ENCODE peak calls at places on chromosomes 13 and 19, in eight cellular contexts. One of them, this sample, is unnamed.

GRCh38 chr19:58516246-58516836 is 3.3 kb downstream of the ZBTB45 start:
- DNase-seq in endothelial cell of umbilical vein: no peak
- DNase-seq in psoas muscle: no peak
- DNase-seq in K562: no peak
- DNase-seq in tibial artery: no peak
- DNase-seq in neural progenitor cell: no peak
- DNase-seq in tibial nerve: no peak
- DNase-seq in A673: no peak
- DNase-seq in this sample: no peak

GRCh38 chr19:34555447-34555846 is 73.9 kb downstream of the WTIP start:
- DNase-seq in tibial artery: no peak
- DNase-seq in tibial nerve: no peak
- DNase-seq in neural progenitor cell: peak; percentile 33
- DNase-seq in psoas muscle: no peak
- DNase-seq in A673: peak; percentile 40
- DNase-seq in K562: peak; percentile 27
- DNase-seq in endothelial cell of umbilical vein: peak; percentile 5
- DNase-seq in this sample: peak; percentile 20

GRCh38 chr13:63910406-63910957 is 2494.8 kb upstream of the PCDH20 start:
- DNase-seq in endothelial cell of umbilical vein: peak; percentile 3
- DNase-seq in tibial artery: no peak
- DNase-seq in neural progenitor cell: peak; percentile 66
- DNase-seq in A673: peak; percentile 52
- DNase-seq in tibial nerve: no peak
- DNase-seq in psoas muscle: no peak
- DNase-seq in K562: no peak
- DNase-seq in this sample: no peak

GRCh38 chr19:18203863-18204393 is at the start of gene RAB3A:
- DNase-seq in tibial nerve: peak; percentile 100
- DNase-seq in neural progenitor cell: peak; percentile 100
- DNase-seq in K562: peak; percentile 100
- DNase-seq in psoas muscle: peak; percentile 100
- DNase-seq in tibial artery: peak; percentile 100
- DNase-seq in endothelial cell of umbilical vein: peak; percentile 100
- DNase-seq in A673: peak; percentile 100
- DNase-seq in this sample: peak; percentile 100

GRCh38 chr13:90553167-90553566 is 794.3 kb upstream of the MIR17HG start:
- DNase-seq in A673: no peak
- DNase-seq in endothelial cell of umbilical vein: no peak
- DNase-seq in tibial artery: no peak
- DNase-seq in psoas muscle: no peak
- DNase-seq in neural progenitor cell: no peak
- DNase-seq in K562: no peak
- DNase-seq in tibial nerve: no peak
- DNase-seq in this sample: no peak

GRCh38 chr13:110592670-110593069 is 22.7 kb upstream of the NAXD start:
- DNase-seq in endothelial cell of umbilical vein: no peak
- DNase-seq in psoas muscle: no peak
- DNase-seq in A673: no peak
- DNase-seq in tibial nerve: no peak
- DNase-seq in neural progenitor cell: no peak
- DNase-seq in K562: no peak
- DNase-seq in tibial artery: no peak
- DNase-seq in this sample: peak; percentile 73

GRCh38 chr19:2552859-2553258 is 76.9 kb downstream of the GADD45B start:
- DNase-seq in endothelial cell of umbilical vein: peak; percentile 56
- DNase-seq in neural progenitor cell: no peak
- DNase-seq in tibial artery: no peak
- DNase-seq in tibial nerve: no peak
- DNase-seq in K562: peak; percentile 14
- DNase-seq in A673: peak; percentile 91
- DNase-seq in psoas muscle: no peak
- DNase-seq in this sample: peak; percentile 39

GRCh38 chr13:97426695-97427094 is 7.3 kb upstream of the RAP2A start:
- DNase-seq in tibial nerve: no peak
- DNase-seq in neural progenitor cell: no peak
- DNase-seq in A673: no peak
- DNase-seq in tibial artery: no peak
- DNase-seq in endothelial cell of umbilical vein: no peak
- DNase-seq in psoas muscle: no peak
- DNase-seq in K562: no peak
- DNase-seq in this sample: no peak

GRCh38 chr13:51286135-51287002 is 53.1 kb upstream of the SERPINE3 start:
- DNase-seq in endothelial cell of umbilical vein: peak; percentile 73
- DNase-seq in psoas muscle: peak; percentile 86
- DNase-seq in neural progenitor cell: peak; percentile 88
- DNase-seq in tibial artery: peak; percentile 84
- DNase-seq in tibial nerve: peak; percentile 84
- DNase-seq in A673: peak; percentile 80
- DNase-seq in K562: peak; percentile 66
- DNase-seq in this sample: peak; percentile 81

GRCh38 chr13:59269476-59269875 is 894.3 kb downstream of the DIAPH3 start:
- DNase-seq in psoas muscle: no peak
- DNase-seq in tibial nerve: no peak
- DNase-seq in tibial artery: no peak
- DNase-seq in neural progenitor cell: no peak
- DNase-seq in endothelial cell of umbilical vein: no peak
- DNase-seq in K562: no peak
- DNase-seq in A673: no peak
- DNase-seq in this sample: peak; percentile 5

GRCh38 chr19:56111601-56112312 is 9.3 kb downstream of the ZNF787 start:
- DNase-seq in A673: no peak
- DNase-seq in tibial artery: no peak
- DNase-seq in psoas muscle: peak; percentile 67
- DNase-seq in endothelial cell of umbilical vein: no peak
- DNase-seq in K562: no peak
- DNase-seq in tibial nerve: no peak
- DNase-seq in neural progenitor cell: peak; percentile 37
- DNase-seq in this sample: no peak

GRCh38 chr19:35206855-35207254 is 21.7 kb downstream of the FAM187B start:
- DNase-seq in tibial nerve: no peak
- DNase-seq in A673: no peak
- DNase-seq in K562: no peak
- DNase-seq in tibial artery: no peak
- DNase-seq in psoas muscle: no peak
- DNase-seq in endothelial cell of umbilical vein: no peak
- DNase-seq in neural progenitor cell: no peak
- DNase-seq in this sample: no peak

GRCh38 chr13:20174656-20175405 is 14.0 kb upstream of the GJA3 start:
- DNase-seq in tibial artery: peak; percentile 82
- DNase-seq in neural progenitor cell: no peak
- DNase-seq in tibial nerve: peak; percentile 75
- DNase-seq in K562: peak; percentile 45
- DNase-seq in endothelial cell of umbilical vein: peak; percentile 73
- DNase-seq in psoas muscle: peak; percentile 74
- DNase-seq in A673: peak; percentile 90
- DNase-seq in this sample: peak; percentile 100

GRCh38 chr13:113220877-113221276 is 11.5 kb downstream of the CUL4A start:
- DNase-seq in psoas muscle: no peak
- DNase-seq in K562: no peak
- DNase-seq in tibial nerve: no peak
- DNase-seq in A673: no peak
- DNase-seq in neural progenitor cell: peak; percentile 48
- DNase-seq in endothelial cell of umbilical vein: no peak
- DNase-seq in tibial artery: no peak
- DNase-seq in this sample: no peak

GRCh38 chr13:43544011-43544410 is 242.8 kb downstream of the ENOX1 start:
- DNase-seq in tibial nerve: no peak
- DNase-seq in endothelial cell of umbilical vein: no peak
- DNase-seq in tibial artery: no peak
- DNase-seq in K562: no peak
- DNase-seq in neural progenitor cell: no peak
- DNase-seq in psoas muscle: no peak
- DNase-seq in A673: no peak
- DNase-seq in this sample: peak; percentile 36

GRCh38 chr19:18274776-18275356 is 614 bp upstream of the IQCN start:
- DNase-seq in endothelial cell of umbilical vein: peak; percentile 81
- DNase-seq in psoas muscle: peak; percentile 95
- DNase-seq in K562: peak; percentile 87
- DNase-seq in neural progenitor cell: no peak
- DNase-seq in tibial nerve: peak; percentile 76
- DNase-seq in tibial artery: peak; percentile 95
- DNase-seq in A673: no peak
- DNase-seq in this sample: peak; percentile 96

GRCh38 chr19:19068659-19069509 is 5.1 kb downstream of the SLC25A42 start:
- DNase-seq in A673: no peak
- DNase-seq in psoas muscle: peak; percentile 54
- DNase-seq in tibial nerve: no peak
- DNase-seq in K562: no peak
- DNase-seq in tibial artery: no peak
- DNase-seq in endothelial cell of umbilical vein: no peak
- DNase-seq in neural progenitor cell: no peak
- DNase-seq in this sample: no peak

GRCh38 chr13:105956891-105957290 is 578.6 kb downstream of the EFNB2 start:
- DNase-seq in tibial artery: no peak
- DNase-seq in A673: no peak
- DNase-seq in endothelial cell of umbilical vein: no peak
- DNase-seq in tibial nerve: no peak
- DNase-seq in neural progenitor cell: no peak
- DNase-seq in K562: no peak
- DNase-seq in psoas muscle: no peak
- DNase-seq in this sample: no peak

GRCh38 chr19:3636962-3637361 is 10.4 kb upstream of the CACTIN start:
- DNase-seq in psoas muscle: no peak
- DNase-seq in tibial artery: no peak
- DNase-seq in neural progenitor cell: no peak
- DNase-seq in A673: no peak
- DNase-seq in tibial nerve: no peak
- DNase-seq in K562: no peak
- DNase-seq in endothelial cell of umbilical vein: no peak
- DNase-seq in this sample: no peak

GRCh38 chr19:40270362-40271089 is 14.6 kb downstream of the AKT2 start:
- DNase-seq in psoas muscle: no peak
- DNase-seq in neural progenitor cell: peak; percentile 39
- DNase-seq in tibial nerve: no peak
- DNase-seq in A673: no peak
- DNase-seq in endothelial cell of umbilical vein: no peak
- DNase-seq in K562: peak; percentile 68
- DNase-seq in tibial artery: no peak
- DNase-seq in this sample: no peak
- H3K4me1 ChIP-seq in psoas muscle: peaks cover 71% of the 10 kb centered on the region
- H3K4me1 ChIP-seq in neural progenitor cell: peaks cover 8% of the 10 kb centered on the region
- H3K4me1 ChIP-seq in tibial nerve: peaks cover 19% of the 10 kb centered on the region
- H3K4me1 ChIP-seq in A673: no peaks in the 10 kb centered on the region
- H3K4me1 ChIP-seq in endothelial cell of umbilical vein: no peaks in the 10 kb centered on the region
- H3K4me1 ChIP-seq in K562: peaks cover 85% of the 10 kb centered on the region
- H3K4me1 ChIP-seq in tibial artery: peaks cover 48% of the 10 kb centered on the region
- H3K4me1 ChIP-seq in this sample: peaks cover 10% of the 10 kb centered on the region

GRCh38 chr19:51123381-51124186 is 1.1 kb upstream of the SIGLEC9 start:
- DNase-seq in neural progenitor cell: no peak
- DNase-seq in endothelial cell of umbilical vein: no peak
- DNase-seq in A673: no peak
- DNase-seq in K562: no peak
- DNase-seq in psoas muscle: no peak
- DNase-seq in tibial nerve: peak; percentile 51
- DNase-seq in tibial artery: no peak
- DNase-seq in this sample: no peak

GRCh38 chr19:51125421-51126075 is 842 bp downstream of the SIGLEC9 start:
- DNase-seq in neural progenitor cell: no peak
- DNase-seq in tibial artery: peak; percentile 62
- DNase-seq in endothelial cell of umbilical vein: no peak
- DNase-seq in A673: no peak
- DNase-seq in tibial nerve: no peak
- DNase-seq in psoas muscle: no peak
- DNase-seq in K562: no peak
- DNase-seq in this sample: no peak

GRCh38 chr19:51122112-51122981 is 2.4 kb upstream of the SIGLEC9 start:
- DNase-seq in K562: peak; percentile 18
- DNase-seq in neural progenitor cell: no peak
- DNase-seq in A673: no peak
- DNase-seq in tibial artery: no peak
- DNase-seq in tibial nerve: no peak
- DNase-seq in psoas muscle: no peak
- DNase-seq in endothelial cell of umbilical vein: no peak
- DNase-seq in this sample: peak; percentile 28

GRCh38 chr19:51124729-51125128 is at the start of gene SIGLEC9:
- DNase-seq in psoas muscle: peak; percentile 70
- DNase-seq in tibial artery: peak; percentile 75
- DNase-seq in endothelial cell of umbilical vein: no peak
- DNase-seq in K562: no peak
- DNase-seq in neural progenitor cell: no peak
- DNase-seq in A673: no peak
- DNase-seq in tibial nerve: peak; percentile 39
- DNase-seq in this sample: no peak

DNA sequence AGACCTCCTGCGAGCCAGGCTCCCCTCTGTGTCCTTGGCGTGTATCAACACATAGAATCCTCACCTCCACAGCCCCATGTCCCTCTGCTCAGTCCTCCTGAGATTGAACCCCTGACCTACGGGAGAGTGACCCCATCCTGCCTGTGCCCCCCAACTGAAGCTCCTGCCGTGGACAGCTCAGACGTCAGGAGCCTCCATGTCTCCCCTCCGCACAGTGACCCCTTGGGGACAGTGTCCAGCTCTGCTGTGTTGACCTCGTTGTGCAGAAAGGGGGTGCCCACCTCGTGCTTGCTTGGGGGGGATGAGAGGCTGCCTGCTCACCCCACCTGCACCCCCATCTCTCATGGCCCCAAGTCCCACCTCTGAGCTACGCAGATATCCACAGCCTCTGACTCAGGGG is 490 bp upstream of the SIGLEC9 start:
- DNase-seq in tibial artery: no peak
- DNase-seq in endothelial cell of umbilical vein: no peak
- DNase-seq in tibial nerve: no peak
- DNase-seq in psoas muscle: no peak
- DNase-seq in neural progenitor cell: no peak
- DNase-seq in K562: no peak
- DNase-seq in A673: no peak
- DNase-seq in this sample: no peak
- H3K4me3 ChIP-seq in tibial artery: no peak overlapping the region
- H3K4me3 ChIP-seq in endothelial cell of umbilical vein: no peak overlapping the region
- H3K4me3 ChIP-seq in tibial nerve: no peak overlapping the region
- H3K4me3 ChIP-seq in psoas muscle: no peak overlapping the region
- H3K4me3 ChIP-seq in neural progenitor cell: no peak overlapping the region
- H3K4me3 ChIP-seq in K562: no peak overlapping the region
- H3K4me3 ChIP-seq in A673: no peak overlapping the region
- H3K4me3 ChIP-seq in this sample: no peak overlapping the region

DNA sequence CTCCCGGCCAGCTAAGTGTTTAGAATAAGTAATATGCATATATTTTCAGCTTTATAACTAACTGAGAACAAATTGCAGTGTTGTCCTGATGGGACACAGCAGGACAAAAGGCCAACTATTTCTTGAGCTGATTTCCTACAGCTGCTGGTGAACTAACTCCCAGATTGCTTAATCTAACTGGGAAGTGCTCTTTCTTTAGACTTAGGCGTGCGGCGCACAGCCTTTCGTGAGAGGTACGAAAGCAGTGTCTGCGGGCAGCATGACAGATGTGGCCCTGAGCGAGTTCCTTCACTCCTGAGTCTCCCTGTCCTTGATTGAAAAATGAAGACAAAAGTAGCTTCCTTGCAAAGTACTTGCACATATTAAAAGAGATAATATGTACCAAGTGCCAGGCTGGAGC is 47.3 kb upstream of the NPAS1 start:
- DNase-seq in neural progenitor cell: no peak
- DNase-seq in A673: no peak
- DNase-seq in tibial artery: no peak
- DNase-seq in K562: no peak
- DNase-seq in endothelial cell of umbilical vein: no peak
- DNase-seq in tibial nerve: no peak
- DNase-seq in psoas muscle: peak; percentile 68
- DNase-seq in this sample: peak; percentile 81
- H3K4me1 ChIP-seq in neural progenitor cell: peaks cover 28% of the 10 kb centered on the region
- H3K4me1 ChIP-seq in A673: peaks cover 34% of the 10 kb centered on the region
- H3K4me1 ChIP-seq in tibial artery: peaks cover 72% of the 10 kb centered on the region
- H3K4me1 ChIP-seq in K562: peaks cover 16% of the 10 kb centered on the region
- H3K4me1 ChIP-seq in endothelial cell of umbilical vein: peaks cover 31% of the 10 kb centered on the region
- H3K4me1 ChIP-seq in tibial nerve: peaks cover 37% of the 10 kb centered on the region
- H3K4me1 ChIP-seq in psoas muscle: peaks cover 78% of the 10 kb centered on the region
- H3K4me1 ChIP-seq in this sample: peaks cover 68% of the 10 kb centered on the region

GRCh38 chr13:102402292-102402691 is 444 bp upstream of the FGF14 start:
- DNase-seq in psoas muscle: peak; percentile 44
- DNase-seq in endothelial cell of umbilical vein: no peak
- DNase-seq in tibial nerve: no peak
- DNase-seq in K562: no peak
- DNase-seq in tibial artery: no peak
- DNase-seq in neural progenitor cell: peak; percentile 91
- DNase-seq in A673: peak; percentile 95
- DNase-seq in this sample: peak; percentile 62
- H3K4me3 ChIP-seq in psoas muscle: peak overlapping the region; percentile 61
- H3K4me3 ChIP-seq in endothelial cell of umbilical vein: no peak overlapping the region
- H3K4me3 ChIP-seq in tibial nerve: peak overlapping the region; percentile 44
- H3K4me3 ChIP-seq in K562: no peak overlapping the region
- H3K4me3 ChIP-seq in tibial artery: peak overlapping the region; percentile 58
- H3K4me3 ChIP-seq in neural progenitor cell: peak overlapping the region; percentile 75
- H3K4me3 ChIP-seq in A673: peak overlapping the region; percentile 81
- H3K4me3 ChIP-seq in this sample: peak overlapping the region; percentile 54

This sample was measured in GM23248.